ENCODE peak calls at places on chromosomes 13 and 19, in nine cellular contexts. U is stomach, G is spleen, Y is heart right ventricle, P is fibroblast of the aortic adventitia, K is sigmoid colon, X is endothelial cell of umbilical vein, B is cardiac fibroblast, M is fibroblast of mammary gland. L is an unnamed sample.

GRCh38 chr19:38673030-38673429 is 25.6 kb downstream of the ACTN4 start:
- DNase-seq in P (no peak), X (no peak), G (no peak), U (no peak), M (no peak), B (no peak), Y (no peak), K (no peak), L (no peak)

GRCh38 chr19:1773173-1773572 is 19.9 kb downstream of the ONECUT3 start:
- DNase-seq in U (no peak), G (no peak), Y (no peak), B (peak; percentile 65), X (no peak), P (no peak), K (no peak), M (peak; percentile 18), L (peak; percentile 25)

GRCh38 chr13:50894042-50894441 is 15.5 kb upstream of the RNASEH2B start:
- DNase-seq in Y (no peak), X (no peak), K (no peak), U (no peak), M (no peak), B (no peak), G (no peak), P (no peak), L (no peak)

GRCh38 chr19:17394891-17395415 is 957 bp upstream of the CCDC194 start:
- DNase-seq in M (peak; percentile 33), B (peak; percentile 79), G (peak; percentile 86), P (no peak), U (peak; percentile 58), X (peak; percentile 55), K (no peak), Y (peak; percentile 47), L (no peak)

GRCh38 chr13:66759919-66760318 is 470.2 kb downstream of the PCDH9 start:
- DNase-seq in Y (no peak), X (no peak), M (no peak), U (no peak), K (no peak), G (no peak), B (no peak), P (no peak), L (no peak)

GRCh38 chr19:30479231-30479630 is 107.0 kb downstream of the ZNF536 start:
- DNase-seq in B (no peak), X (no peak), G (no peak), Y (no peak), P (no peak), U (no peak), M (no peak), K (no peak), L (no peak)

GRCh38 chr19:12464769-12465725 is 19.6 kb downstream of the ZNF709 start:
- DNase-seq in G (no peak), X (no peak), K (no peak), U (no peak), B (peak; percentile 6), Y (no peak), M (no peak), P (no peak), L (no peak)

GRCh38 chr13:41295973-41296372 is 15.1 kb upstream of the NAA16 start:
- DNase-seq in K (no peak), U (no peak), G (no peak), X (no peak), M (no peak), P (no peak), B (no peak), Y (no peak), L (no peak)

DNA sequence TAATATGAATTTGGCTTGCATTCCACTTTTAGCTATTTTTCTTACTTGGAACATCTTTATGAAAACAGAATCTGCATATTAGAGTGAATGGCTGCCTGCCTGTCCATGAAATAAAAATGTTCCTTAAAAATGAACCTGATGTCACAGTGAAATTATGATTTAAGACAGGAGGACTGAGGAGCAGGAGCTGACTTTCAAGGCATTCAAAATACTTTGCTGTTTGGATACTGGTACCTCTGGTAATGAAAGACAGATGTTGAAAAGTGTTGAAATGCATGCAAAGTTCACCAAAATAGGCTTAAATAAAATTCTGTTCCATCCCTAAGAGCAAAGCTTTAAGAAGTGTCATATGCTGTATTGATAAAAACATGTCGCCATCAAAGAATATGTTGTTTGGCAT is 1.7 kb downstream of the ARHGEF7 start:
- DNase-seq in X (no peak), K (no peak), M (peak; percentile 76), P (peak; percentile 69), G (no peak), Y (no peak), B (peak; percentile 6), U (no peak), L (no peak)
- H3K4me3 ChIP-seq in X (no peak overlapping the region), K (no peak overlapping the region), M (no peak overlapping the region), P (no peak overlapping the region), G (no peak overlapping the region), Y (peak overlapping the region; percentile 48), B (no peak overlapping the region), U (peak overlapping the region; percentile 58), L (no peak overlapping the region)

GRCh38 chr19:48720613-48721296 is 1.2 kb upstream of the MAMSTR start:
- DNase-seq in M (peak; percentile 99), Y (peak; percentile 98), P (peak; percentile 99), B (peak; percentile 100), G (peak; percentile 96), X (no peak), U (peak; percentile 97), K (peak; percentile 100), L (peak; percentile 98)

GRCh38 chr19:48728882-48729645 is 9.5 kb upstream of the MAMSTR start:
- DNase-seq in K (no peak), G (no peak), X (no peak), P (no peak), U (no peak), M (peak; percentile 48), B (peak; percentile 20), Y (no peak), L (no peak)

GRCh38 chr19:48722196-48722708 is 2.7 kb upstream of the MAMSTR start:
- DNase-seq in Y (no peak), B (no peak), M (no peak), P (no peak), X (no peak), U (no peak), K (no peak), G (no peak), L (no peak)

GRCh38 chr19:48726573-48726972 is 7.0 kb upstream of the MAMSTR start:
- DNase-seq in K (no peak), Y (no peak), U (no peak), M (no peak), P (no peak), B (peak; percentile 23), X (peak; percentile 50), G (no peak), L (no peak)

DNA sequence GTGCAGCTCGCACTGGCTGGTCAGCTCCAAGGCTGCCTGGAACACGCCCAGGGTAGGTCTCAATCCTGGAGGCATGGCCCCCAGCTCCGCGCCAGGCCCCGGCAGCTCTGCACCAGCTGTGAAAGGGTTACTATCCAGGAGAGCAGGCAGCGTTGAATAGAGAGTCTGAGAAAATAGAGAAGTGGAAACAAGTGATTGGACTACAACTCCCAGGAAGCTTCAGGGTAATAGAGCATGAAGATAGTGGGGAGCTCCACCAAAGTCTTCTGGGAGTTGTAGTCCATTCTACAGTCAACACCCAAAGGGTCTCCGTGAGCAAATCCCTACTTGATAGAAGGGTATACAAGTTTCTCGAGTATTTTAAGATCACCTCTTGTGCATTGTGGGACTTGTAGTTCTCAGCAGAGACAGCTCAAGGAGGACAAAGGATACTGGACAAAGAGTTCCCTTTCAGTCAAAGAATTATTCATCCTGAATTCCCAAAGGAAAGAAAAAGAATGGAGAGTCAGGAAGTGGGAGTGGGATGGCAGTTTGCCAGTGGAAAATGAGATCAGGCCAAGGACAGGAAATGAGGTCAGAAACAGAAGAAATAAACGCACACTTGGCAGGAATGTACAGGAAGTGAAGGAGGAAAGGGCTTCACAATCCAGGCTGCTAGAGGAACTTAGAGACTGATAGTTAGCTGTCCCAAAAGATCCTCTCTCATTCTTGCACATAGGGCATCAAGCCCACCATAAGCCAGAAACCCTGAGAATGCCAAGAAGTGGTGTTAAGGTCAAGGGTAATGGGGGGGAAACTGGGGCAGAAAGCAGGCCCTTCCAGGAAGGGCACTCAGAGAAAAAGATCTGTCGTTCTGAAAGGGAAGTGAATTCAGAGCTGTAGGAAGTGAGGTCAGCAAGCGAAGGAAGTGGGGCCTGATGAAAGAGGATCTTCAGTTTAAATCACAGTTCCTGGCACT is 5.5 kb upstream of the MAMSTR start:
- DNase-seq in M (peak; percentile 97), K (peak; percentile 86), Y (peak; percentile 93), X (peak; percentile 100), U (no peak), B (peak; percentile 99), G (no peak), P (peak; percentile 97), L (peak; percentile 84)
- H3K4me3 ChIP-seq in M (no peak overlapping the region), K (no peak overlapping the region), Y (no peak overlapping the region), X (no peak overlapping the region), U (no peak overlapping the region), B (peak overlapping the region; percentile 11), G (no peak overlapping the region), P (no peak overlapping the region), L (no peak overlapping the region)

DNA sequence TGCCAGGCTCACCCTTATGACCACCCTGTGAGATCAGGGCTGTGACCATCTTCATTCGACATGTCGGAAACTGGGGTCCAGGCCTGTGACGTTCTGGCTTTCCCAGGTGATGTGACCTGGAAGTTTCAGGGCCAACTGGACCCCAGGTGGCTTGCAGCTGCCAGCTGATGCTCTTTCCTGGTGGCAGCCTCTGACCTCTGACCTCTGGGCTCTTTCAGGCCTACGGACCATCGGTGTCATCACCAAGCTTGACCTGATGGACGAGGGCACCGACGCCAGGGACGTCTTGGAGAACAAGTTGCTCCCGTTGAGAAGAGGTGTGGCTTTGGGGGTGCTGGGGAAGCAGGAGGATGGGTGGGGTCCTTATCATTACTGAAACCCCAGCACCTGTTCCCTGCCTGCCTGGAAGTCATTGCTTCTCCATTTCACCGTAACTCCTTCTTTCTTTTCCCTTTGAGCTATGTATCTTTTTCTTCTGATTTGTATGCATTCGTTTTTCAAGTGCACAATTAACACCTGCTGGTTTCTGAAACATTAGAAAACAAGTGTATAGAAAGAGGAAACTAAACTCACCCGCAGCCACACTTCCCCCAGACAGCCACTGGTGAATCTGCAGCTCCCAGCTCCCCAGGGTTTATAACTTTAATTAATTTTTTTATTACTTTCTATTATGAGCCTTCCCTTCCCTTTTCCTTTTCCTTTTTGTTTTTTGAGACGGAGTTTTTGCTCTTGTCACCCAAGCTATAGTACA is 58.9 kb downstream of the TMED1 start:
- DNase-seq in X (no peak), K (no peak), B (no peak), Y (no peak), U (no peak), G (no peak), P (no peak), M (no peak), L (no peak)
- H3K4me3 ChIP-seq in X (no peak overlapping the region), K (no peak overlapping the region), B (no peak overlapping the region), Y (no peak overlapping the region), U (no peak overlapping the region), G (no peak overlapping the region), P (no peak overlapping the region), M (no peak overlapping the region), L (no peak overlapping the region)

DNA sequence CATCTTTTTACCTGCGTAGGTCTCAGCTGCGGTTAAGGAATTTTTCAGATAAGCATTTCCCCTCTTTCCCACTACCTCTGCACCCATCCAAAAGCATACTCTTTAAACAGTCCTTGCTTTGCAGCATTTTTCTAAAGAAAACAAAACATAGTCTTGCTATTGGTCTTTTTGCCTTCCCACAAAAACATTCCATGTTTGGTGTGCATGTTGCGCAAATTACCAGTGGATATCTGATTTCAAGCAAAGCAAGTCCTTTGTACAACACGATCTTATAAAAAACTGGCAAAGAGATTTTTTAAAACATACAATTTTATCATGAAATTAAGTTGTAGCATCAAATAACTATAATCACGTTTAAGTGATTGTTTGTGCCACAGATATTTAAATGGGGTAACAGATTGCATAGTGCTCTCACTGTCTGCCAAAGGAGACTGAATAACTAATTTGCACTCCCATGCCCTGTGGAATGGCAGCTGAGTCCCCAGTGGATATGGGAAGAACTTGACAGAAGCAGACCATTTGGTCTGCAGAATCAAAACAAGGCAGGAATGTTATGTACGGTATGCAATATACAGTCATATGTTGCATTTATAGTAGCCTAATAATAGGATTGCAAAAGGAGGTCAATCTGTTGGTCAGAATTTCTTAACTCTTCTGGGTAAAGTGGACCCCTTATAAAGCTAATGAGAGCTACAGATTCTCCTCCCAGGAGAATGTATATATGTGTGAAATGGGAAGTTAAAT is 285.7 kb downstream of the TBC1D4 start:
- DNase-seq in K (no peak), G (no peak), Y (no peak), P (no peak), X (no peak), U (no peak), B (peak; percentile 89), M (peak; percentile 58), L (peak; percentile 95)
- H3K4me3 ChIP-seq in K (no peak overlapping the region), G (no peak overlapping the region), Y (no peak overlapping the region), P (no peak overlapping the region), X (no peak overlapping the region), U (no peak overlapping the region), B (no peak overlapping the region), M (no peak overlapping the region), L (no peak overlapping the region)